ENCODE peak calls at places on chromosomes 5 and 9, in four cellular contexts. One of them, this sample, is unnamed.

GRCh38 chr5:107129051-107129450 is 541.7 kb downstream of the EFNA5 start:
- DNase-seq in stimulated activated CD8-positive, alpha-beta memory T cell treated with anti-CD3 and anti-CD28 coated beads, Interleukin-15, amount 100 ng/mL, for 4 hours: no peak
- DNase-seq in NCI-H2081: no peak
- DNase-seq in lower lobe of right lung: no peak
- DNase-seq in this sample: no peak

GRCh38 chr5:84478603-84479002 is 93.9 kb upstream of the EDIL3 start:
- DNase-seq in stimulated activated CD8-positive, alpha-beta memory T cell treated with anti-CD3 and anti-CD28 coated beads, Interleukin-15, amount 100 ng/mL, for 4 hours: no peak
- DNase-seq in NCI-H2081: no peak
- DNase-seq in lower lobe of right lung: no peak
- DNase-seq in this sample: no peak

GRCh38 chr5:112127856-112128255 is 291.2 kb downstream of the EPB41L4A start:
- DNase-seq in stimulated activated CD8-positive, alpha-beta memory T cell treated with anti-CD3 and anti-CD28 coated beads, Interleukin-15, amount 100 ng/mL, for 4 hours: no peak
- DNase-seq in NCI-H2081: no peak
- DNase-seq in lower lobe of right lung: no peak
- DNase-seq in this sample: no peak

GRCh38 chr9:124818431-124819281 is 34.6 kb upstream of the WDR38 start:
- DNase-seq in stimulated activated CD8-positive, alpha-beta memory T cell treated with anti-CD3 and anti-CD28 coated beads, Interleukin-15, amount 100 ng/mL, for 4 hours: no peak
- DNase-seq in NCI-H2081: no peak
- DNase-seq in lower lobe of right lung: peak
- DNase-seq in this sample: no peak

GRCh38 chr5:10289353-10289752 is 18.3 kb downstream of the CMBL start:
- DNase-seq in stimulated activated CD8-positive, alpha-beta memory T cell treated with anti-CD3 and anti-CD28 coated beads, Interleukin-15, amount 100 ng/mL, for 4 hours: no peak
- DNase-seq in NCI-H2081: no peak
- DNase-seq in lower lobe of right lung: no peak
- DNase-seq in this sample: peak

GRCh38 chr5:135878156-135878620 is 17.5 kb downstream of the IL9 start:
- DNase-seq in stimulated activated CD8-positive, alpha-beta memory T cell treated with anti-CD3 and anti-CD28 coated beads, Interleukin-15, amount 100 ng/mL, for 4 hours: no peak
- DNase-seq in NCI-H2081: no peak
- DNase-seq in lower lobe of right lung: no peak
- DNase-seq in this sample: no peak

GRCh38 chr9:108691614-108692013 is 164.2 kb downstream of the ACTL7B start:
- DNase-seq in stimulated activated CD8-positive, alpha-beta memory T cell treated with anti-CD3 and anti-CD28 coated beads, Interleukin-15, amount 100 ng/mL, for 4 hours: no peak
- DNase-seq in NCI-H2081: no peak
- DNase-seq in lower lobe of right lung: no peak
- DNase-seq in this sample: no peak

GRCh38 chr9:28052104-28052503 is 478.8 kb upstream of the C9orf72 start:
- DNase-seq in stimulated activated CD8-positive, alpha-beta memory T cell treated with anti-CD3 and anti-CD28 coated beads, Interleukin-15, amount 100 ng/mL, for 4 hours: no peak
- DNase-seq in NCI-H2081: no peak
- DNase-seq in lower lobe of right lung: no peak
- DNase-seq in this sample: no peak

GRCh38 chr9:134294228-134295071 is 31.8 kb upstream of the RXRA start:
- DNase-seq in stimulated activated CD8-positive, alpha-beta memory T cell treated with anti-CD3 and anti-CD28 coated beads, Interleukin-15, amount 100 ng/mL, for 4 hours: no peak
- DNase-seq in NCI-H2081: no peak
- DNase-seq in lower lobe of right lung: peak
- DNase-seq in this sample: no peak

GRCh38 chr9:116905131-116905724 is 218.1 kb downstream of the TRIM32 start:
- DNase-seq in stimulated activated CD8-positive, alpha-beta memory T cell treated with anti-CD3 and anti-CD28 coated beads, Interleukin-15, amount 100 ng/mL, for 4 hours: no peak
- DNase-seq in NCI-H2081: peak
- DNase-seq in lower lobe of right lung: no peak
- DNase-seq in this sample: no peak